ENCODE peak calls at places on chromosome 16, in seven cellular contexts. T, S, F, A, B, R and N are unnamed samples.

GRCh38 chr16:49048557-49048956 is 233.1 kb downstream of the CBLN1 start:
- DNase-seq in R (no peak), B (no peak), S (no peak), A (peak; percentile 1), T (no peak), F (no peak), N (peak; percentile 65)

GRCh38 chr16:8944113-8944765 is 19.5 kb downstream of the USP7 start:
- DNase-seq in B (no peak), T (no peak), R (no peak), F (no peak), A (no peak), S (no peak), N (no peak)

GRCh38 chr16:397736-398332 is 835 bp downstream of the NME4 start:
- DNase-seq in R (no peak), F (peak; percentile 76), S (no peak), T (peak; percentile 86), A (peak; percentile 61), B (no peak), N (no peak)

GRCh38 chr16:17070882-17071592 is 399.7 kb downstream of the XYLT1 start:
- DNase-seq in A (no peak), S (peak; percentile 71), F (no peak), R (peak; percentile 18), B (peak; percentile 42), T (no peak), N (no peak)

GRCh38 chr16:27439273-27440018 is 37.5 kb downstream of the IL21R start:
- DNase-seq in F (no peak), A (no peak), T (no peak), B (no peak), R (no peak), S (no peak), N (no peak)

GRCh38 chr16:593406-593805 is 3.5 kb downstream of the RAB40C start:
- DNase-seq in R (no peak), A (no peak), B (peak; percentile 87), F (no peak), S (no peak), T (no peak), N (no peak)

GRCh38 chr16:15599303-15600070 is 43.5 kb downstream of the MARF1 start:
- DNase-seq in T (no peak), R (no peak), A (no peak), F (no peak), S (no peak), B (no peak), N (no peak)

GRCh38 chr16:1333149-1333812 is at the start of gene BAIAP3:
- DNase-seq in B (no peak), A (no peak), S (peak; percentile 49), T (peak; percentile 46), R (no peak), F (no peak), N (no peak)

GRCh38 chr16:56580391-56581048 is 8.8 kb upstream of the MT3 start:
- DNase-seq in S (no peak), A (no peak), B (no peak), T (no peak), R (no peak), F (no peak), N (no peak)

GRCh38 chr16:68396481-68396880 is 51.8 kb downstream of the SMPD3 start:
- DNase-seq in S (peak; percentile 42), B (no peak), A (peak; percentile 58), F (peak; percentile 68), R (no peak), T (peak; percentile 32), N (no peak)

GRCh38 chr16:65660390-65660789 is 538.5 kb upstream of the CDH11 start:
- DNase-seq in S (no peak), T (no peak), A (peak; percentile 54), B (peak; percentile 15), F (no peak), R (no peak), N (no peak)

GRCh38 chr16:13756411-13756810 is 163.5 kb upstream of the ERCC4 start:
- DNase-seq in B (no peak), R (no peak), A (no peak), S (no peak), F (no peak), T (no peak), N (no peak)

DNA sequence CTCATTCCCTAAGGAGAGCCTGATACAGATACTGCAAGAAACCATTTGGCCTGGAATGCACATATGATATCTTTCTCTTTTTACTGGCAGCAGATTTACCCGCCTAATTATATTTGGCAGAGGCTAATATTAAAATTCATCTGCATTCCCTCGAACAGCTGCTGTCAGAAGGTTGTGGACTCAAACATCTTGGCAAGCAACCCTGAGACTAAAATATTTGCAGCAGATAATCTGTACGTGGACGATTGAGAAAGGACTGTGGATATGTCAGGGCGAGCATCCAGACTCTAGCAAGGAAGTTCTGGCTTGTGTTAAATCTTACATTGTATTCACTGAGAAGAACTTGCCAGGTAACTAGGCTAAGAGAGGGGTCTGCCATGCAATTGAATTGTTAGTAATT is 65.2 kb downstream of the SNX20 start:
- DNase-seq in R (no peak), S (no peak), T (no peak), B (no peak), F (no peak), A (no peak), N (no peak)
- H3K4me1 ChIP-seq in R (no peaks in the 10 kb centered on the region), S (peaks cover 11% of the 10 kb centered on the region), T (peaks cover 3% of the 10 kb centered on the region), B (no peaks in the 10 kb centered on the region), F (no peaks in the 10 kb centered on the region), A (no peaks in the 10 kb centered on the region), N (peaks cover 3% of the 10 kb centered on the region)

GRCh38 chr16:67014641-67015315 is 14.2 kb upstream of the CBFB start:
- DNase-seq in S (no peak), A (no peak), B (no peak), T (no peak), R (no peak), F (peak; percentile 11), N (no peak)

GRCh38 chr16:67013823-67014640 is 14.9 kb upstream of the CBFB start:
- DNase-seq in S (peak; percentile 69), F (peak; percentile 70), R (no peak), A (peak; percentile 46), T (peak; percentile 41), B (no peak), N (peak; percentile 68)

GRCh38 chr16:67015317-67015731 is 13.6 kb upstream of the CBFB start:
- DNase-seq in B (no peak), S (no peak), A (no peak), R (no peak), F (peak; percentile 25), T (no peak), N (no peak)

GRCh38 chr16:67011274-67011673 is 17.7 kb upstream of the CBFB start:
- DNase-seq in R (no peak), A (no peak), F (no peak), B (no peak), T (no peak), S (no peak), N (no peak)

DNA sequence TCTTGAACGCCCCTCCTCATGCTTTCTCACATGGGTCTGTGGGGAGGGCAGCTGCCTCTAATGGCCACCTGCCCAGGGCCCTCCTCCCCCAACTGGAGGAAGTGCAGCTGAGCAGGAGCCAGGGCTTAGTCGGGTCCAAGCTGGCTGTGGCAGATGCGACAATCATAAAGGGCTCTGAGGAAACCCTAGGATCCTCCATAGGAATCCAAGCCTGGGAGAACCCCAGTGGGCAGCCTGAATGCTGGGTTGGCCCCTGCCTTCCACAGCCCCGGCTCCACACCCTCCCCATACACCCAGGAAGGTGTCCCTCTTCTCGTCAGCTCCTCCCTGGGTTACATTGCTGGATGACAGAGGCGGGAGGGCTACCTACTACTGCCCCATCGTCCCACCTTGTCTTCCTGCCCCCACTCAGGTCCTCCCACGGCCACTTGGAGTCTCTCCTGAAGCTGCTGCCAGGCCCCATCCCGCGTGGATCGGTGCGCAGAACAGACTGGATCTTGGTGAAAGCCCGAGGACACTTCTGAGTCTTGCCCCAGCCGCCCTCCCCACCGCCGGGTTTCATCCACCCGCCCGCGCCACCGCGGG is 15.6 kb upstream of the CBFB start:
- DNase-seq in A (no peak), F (no peak), S (no peak), T (no peak), R (no peak), B (no peak), N (no peak)
- H3K4me1 ChIP-seq in A (peaks cover 4% of the 10 kb centered on the region), F (no peaks in the 10 kb centered on the region), S (peaks cover 16% of the 10 kb centered on the region), T (no peaks in the 10 kb centered on the region), R (peaks cover 13% of the 10 kb centered on the region), B (peaks cover 13% of the 10 kb centered on the region), N (peaks cover 17% of the 10 kb centered on the region)

GRCh38 chr16:89811321-89811720 is 5.1 kb downstream of the FANCA start:
- DNase-seq in R (no peak), S (no peak), B (no peak), A (no peak), F (no peak), T (no peak), N (no peak)

GRCh38 chr16:89821438-89822187 is 5.2 kb upstream of the FANCA start:
- DNase-seq in R (no peak), T (no peak), S (peak; percentile 54), F (no peak), B (no peak), A (no peak), N (no peak)

GRCh38 chr16:89815639-89816348 is 653 bp downstream of the FANCA start:
- DNase-seq in F (no peak), A (no peak), B (no peak), R (no peak), T (no peak), S (no peak), N (peak; percentile 16)
- H3K4me1 ChIP-seq in F (no peaks in the 10 kb centered on the region), A (peaks cover 4% of the 10 kb centered on the region), B (peaks cover 3% of the 10 kb centered on the region), R (peaks cover 16% of the 10 kb centered on the region), T (peaks cover 4% of the 10 kb centered on the region), S (peaks cover 11% of the 10 kb centered on the region), N (peaks cover 14% of the 10 kb centered on the region)

GRCh38 chr16:73018796-73019455 is 29.0 kb downstream of the ZFHX3 start:
- DNase-seq in S (no peak), B (no peak), R (no peak), A (no peak), T (no peak), F (no peak), N (no peak)
- H3K4me1 ChIP-seq in S (no peaks in the 10 kb centered on the region), B (peaks cover 18% of the 10 kb centered on the region), R (peaks cover 19% of the 10 kb centered on the region), A (peaks cover 18% of the 10 kb centered on the region), T (peaks cover 79% of the 10 kb centered on the region), F (no peaks in the 10 kb centered on the region), N (peaks cover 35% of the 10 kb centered on the region)

GRCh38 chr16:85750827-85751641 is at the start of gene C16orf74:
- DNase-seq in A (peak; percentile 35), T (peak; percentile 74), R (no peak), S (no peak), B (no peak), F (peak; percentile 73), N (no peak)

GRCh38 chr16:85751665-85752501 is 987 bp upstream of the C16orf74 start:
- DNase-seq in T (no peak), F (no peak), R (no peak), S (no peak), A (peak; percentile 58), B (peak; percentile 84), N (no peak)

GRCh38 chr16:85750021-85750826 is 672 bp downstream of the C16orf74 start:
- DNase-seq in A (peak; percentile 46), T (no peak), F (no peak), R (no peak), S (no peak), B (no peak), N (no peak)

GRCh38 chr16:85746431-85747227 is 4.3 kb downstream of the C16orf74 start:
- DNase-seq in F (no peak), A (peak; percentile 44), R (no peak), T (peak; percentile 51), B (no peak), S (no peak), N (peak; percentile 50)

DNA sequence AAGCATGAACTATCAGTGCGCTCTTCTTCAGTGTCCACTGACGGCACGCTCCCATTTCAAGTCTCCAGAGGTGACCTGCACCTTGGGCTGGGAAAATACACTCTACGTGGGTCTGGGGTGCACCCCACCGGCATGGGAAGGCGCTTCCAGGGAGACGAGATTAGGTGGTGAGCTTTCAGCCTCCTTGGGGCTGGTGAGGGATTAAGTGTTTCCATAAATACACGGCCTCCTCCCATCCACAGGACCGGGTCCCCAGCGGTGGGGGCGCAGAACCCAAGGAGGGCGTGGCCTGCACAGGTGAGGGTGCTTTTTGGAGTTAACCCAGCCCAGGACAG is 1.2 kb downstream of the C16orf74 start:
- DNase-seq in S (no peak), T (no peak), B (no peak), A (no peak), F (no peak), R (no peak), N (no peak)
- H3K4me1 ChIP-seq in S (no peaks in the 10 kb centered on the region), T (peaks cover 40% of the 10 kb centered on the region), B (peaks cover 71% of the 10 kb centered on the region), A (peaks cover 25% of the 10 kb centered on the region), F (no peaks in the 10 kb centered on the region), R (peaks cover 37% of the 10 kb centered on the region), N (peaks cover 45% of the 10 kb centered on the region)